ENCODE peak calls at places on chromosomes 3 and 15, in ten cellular contexts. N, M, P, R, C, Y, T, O, Q and D are unnamed samples.

GRCh38 chr15:38035701-38036100 is 101.3 kb downstream of the TMCO5A start:
- DNase-seq in M (no peak), T (no peak), N (no peak), Y (no peak), O (no peak), P (no peak), R (no peak), C (no peak), Q (no peak), D (no peak)

GRCh38 chr3:173920386-173920785 is 522.8 kb downstream of the NLGN1 start:
- DNase-seq in Q (peak), N (no peak), R (no peak), T (peak), M (peak), C (peak), Y (no peak), P (no peak), O (no peak), D (no peak)

GRCh38 chr15:92079047-92079446 is 225.5 kb downstream of the SLCO3A1 start:
- DNase-seq in T (peak), M (no peak), Q (peak), N (no peak), C (no peak), P (no peak), R (no peak), Y (no peak), O (no peak), D (no peak)

GRCh38 chr3:73813978-73814292 is 189.2 kb upstream of the PDZRN3 start:
- DNase-seq in P (no peak), N (no peak), O (no peak), Q (no peak), Y (no peak), M (no peak), T (no peak), C (no peak), R (no peak), D (no peak)

GRCh38 chr3:107117922-107118576 is 259.2 kb upstream of the CCDC54 start:
- DNase-seq in Q (peak), R (no peak), C (peak), T (peak), O (no peak), N (no peak), Y (no peak), M (peak), P (no peak), D (peak)

GRCh38 chr3:150238043-150238802 is 169.9 kb upstream of the TSC22D2 start:
- DNase-seq in M (no peak), T (peak), Q (no peak), N (no peak), O (no peak), P (no peak), C (no peak), R (no peak), Y (no peak), D (no peak)

GRCh38 chr15:71397377-71397776 is 282.1 kb downstream of the THSD4 start:
- DNase-seq in T (no peak), M (peak), Q (no peak), P (no peak), O (no peak), N (no peak), R (no peak), Y (no peak), C (no peak), D (no peak)

GRCh38 chr3:109563149-109563548 is 225.8 kb upstream of the DPPA4 start:
- DNase-seq in Y (no peak), M (no peak), C (no peak), R (peak), T (no peak), N (no peak), O (no peak), Q (no peak), P (no peak), D (no peak)

GRCh38 chr3:38039101-38039898 is at the start of gene DLEC1:
- DNase-seq in O (peak), Y (peak), N (peak), M (peak), Q (no peak), P (peak), T (no peak), C (no peak), R (peak), D (no peak)

GRCh38 chr3:66898155-66898554 is 100.0 kb upstream of the KBTBD8 start:
- DNase-seq in M (no peak), O (no peak), N (no peak), T (no peak), Q (no peak), R (no peak), C (no peak), Y (no peak), P (no peak), D (no peak)

GRCh38 chr3:172280406-172281051 is 167.7 kb downstream of the GHSR start:
- DNase-seq in R (no peak), Q (peak), N (no peak), C (peak), M (peak), T (no peak), P (no peak), Y (no peak), O (no peak), D (peak)

GRCh38 chr3:112811150-112811884 is 35.3 kb downstream of the CD200R1L start:
- DNase-seq in R (no peak), Y (no peak), N (no peak), O (no peak), C (no peak), M (peak), Q (no peak), T (no peak), P (no peak), D (peak)

GRCh38 chr3:106842151-106842550 is 535.1 kb upstream of the CCDC54 start:
- DNase-seq in O (no peak), P (no peak), T (no peak), N (no peak), M (no peak), Y (no peak), R (no peak), Q (no peak), C (no peak), D (no peak)

GRCh38 chr15:85587707-85588441 is 206.9 kb downstream of the KLHL25 start:
- DNase-seq in Q (peak), M (peak), O (no peak), R (no peak), C (peak), N (no peak), P (no peak), T (no peak), Y (no peak), D (no peak)

GRCh38 chr3:39631136-39631535 is 163.7 kb downstream of the MOBP start:
- DNase-seq in C (no peak), P (no peak), Q (no peak), Y (no peak), O (no peak), N (no peak), M (no peak), T (no peak), R (no peak), D (no peak)

GRCh38 chr3:193662757-193663322 is 69.8 kb downstream of the OPA1 start:
- DNase-seq in T (no peak), N (no peak), C (no peak), M (no peak), Y (no peak), P (no peak), R (no peak), Q (no peak), O (no peak), D (no peak)

GRCh38 chr3:50166309-50167019 is 11.3 kb downstream of the SEMA3F start:
- DNase-seq in P (no peak), R (no peak), N (no peak), O (no peak), Y (no peak), Q (peak), C (peak), M (no peak), T (no peak), D (no peak)

GRCh38 chr3:65284971-65285370 is 597.2 kb upstream of the ADAMTS9 start:
- DNase-seq in Q (no peak), O (no peak), R (no peak), M (no peak), T (no peak), N (no peak), C (no peak), Y (no peak), P (no peak), D (no peak)

GRCh38 chr3:188595890-188596376 is 442.0 kb downstream of the LPP start:
- DNase-seq in Q (no peak), M (peak), R (no peak), C (no peak), O (no peak), T (no peak), N (no peak), Y (no peak), P (no peak), D (no peak)

GRCh38 chr3:14138109-14138877 is 13.4 kb downstream of the TMEM43 start:
- DNase-seq in M (no peak), Y (no peak), R (no peak), T (no peak), P (no peak), N (no peak), Q (no peak), O (peak), C (no peak), D (no peak)

GRCh38 chr3:69867941-69868505 is 128.8 kb downstream of the MITF start:
- DNase-seq in T (no peak), Q (no peak), R (no peak), C (no peak), P (no peak), N (no peak), O (no peak), M (peak), Y (no peak), D (no peak)

GRCh38 chr15:29822685-29823459 is 604 bp upstream of the TJP1 start:
- DNase-seq in T (peak), Y (peak), M (peak), O (peak), P (peak), C (peak), R (no peak), Q (peak), N (no peak), D (peak)

GRCh38 chr15:70956196-70956595 is 63.6 kb downstream of the LRRC49 start:
- DNase-seq in Q (no peak), Y (no peak), R (no peak), O (no peak), M (no peak), C (no peak), N (no peak), T (no peak), P (no peak), D (no peak)

GRCh38 chr3:69292185-69292584 is 93.7 kb downstream of the FRMD4B start:
- DNase-seq in T (no peak), P (no peak), R (no peak), Q (no peak), N (no peak), M (no peak), C (no peak), O (no peak), Y (no peak), D (no peak)

GRCh38 chr3:101807884-101808283 is 28.9 kb downstream of the NXPE3 start:
- DNase-seq in R (no peak), N (no peak), C (no peak), P (no peak), O (no peak), Y (no peak), M (no peak), Q (no peak), T (no peak), D (no peak)

GRCh38 chr15:99547474-99547873 is 18.3 kb upstream of the MEF2A start:
- DNase-seq in C (no peak), O (no peak), P (no peak), T (no peak), Q (no peak), R (no peak), M (no peak), Y (no peak), N (no peak), D (no peak)

GRCh38 chr3:157059661-157060060 is 100.3 kb downstream of the CCNL1 start:
- DNase-seq in Q (no peak), T (no peak), O (no peak), Y (no peak), N (no peak), C (no peak), R (no peak), P (no peak), M (no peak), D (no peak)

GRCh38 chr3:126540946-126541627 is 17.1 kb downstream of the CHST13 start:
- DNase-seq in N (no peak), T (no peak), R (no peak), C (no peak), Y (peak), Q (no peak), M (no peak), O (peak), P (peak), D (no peak)

GRCh38 chr3:185646382-185647133 is 60.5 kb downstream of the SENP2 start:
- DNase-seq in P (peak), T (no peak), Y (no peak), Q (no peak), M (no peak), O (no peak), N (no peak), R (no peak), C (no peak), D (no peak)

GRCh38 chr3:119235151-119235550 is 5.5 kb downstream of the B4GALT4 start:
- DNase-seq in O (no peak), P (no peak), T (no peak), M (peak), N (no peak), Y (no peak), Q (no peak), R (no peak), C (peak), D (no peak)